ENCODE peak calls at places on chromosome 10, in ten cellular contexts. O is left ventricle myocardium inferior, A is HFFc6, I is upper lobe of left lung, Q is astrocyte of the spinal cord, L is Calu3, R is body of pancreas, Z is HepG2, G is fibroblast of lung, S is omental fat pad. P is an unnamed sample.
A peak's percentile ranks its signal among the peaks of the same experiment; 100 is the strongest.

GRCh38 chr10:114259825-114260224 is 20.8 kb downstream of the VWA2 start:
- DNase-seq in G (peak; percentile 70), Q (no peak), S (no peak), A (peak; percentile 15), R (no peak), I (no peak), Z (no peak), O (peak; percentile 67), L (no peak), P (no peak)

GRCh38 chr10:15228426-15228825 is 59.9 kb upstream of the NMT2 start:
- DNase-seq in Q (no peak), L (no peak), I (no peak), Z (no peak), S (no peak), A (no peak), G (no peak), O (no peak), R (no peak), P (no peak)

GRCh38 chr10:132282667-132283603 is 24.8 kb downstream of the STK32C start:
- DNase-seq in R (no peak), O (no peak), S (no peak), Q (no peak), I (no peak), L (no peak), G (no peak), Z (no peak), A (no peak), P (no peak)

GRCh38 chr10:62728479-62728878 is 76.0 kb upstream of the ADO start:
- DNase-seq in L (no peak), O (no peak), S (no peak), I (peak; percentile 75), Q (no peak), Z (no peak), A (no peak), R (no peak), G (no peak), P (no peak)

GRCh38 chr10:75235375-75236177 is at the start of gene COMTD1:
- DNase-seq in I (peak; percentile 100), L (peak; percentile 99), G (peak; percentile 76), R (peak; percentile 98), A (peak; percentile 85), Q (peak; percentile 89), S (peak; percentile 60), O (peak; percentile 93), Z (peak; percentile 87), P (peak; percentile 92)

GRCh38 chr10:44731271-44731670 is 179.9 kb upstream of the TMEM72 start:
- DNase-seq in I (no peak), Z (no peak), O (no peak), S (no peak), G (no peak), A (no peak), Q (no peak), L (no peak), R (peak; percentile 22), P (no peak)

GRCh38 chr10:75375828-75376227 is 25.7 kb downstream of the ZNF503 start:
- DNase-seq in G (no peak), Z (no peak), R (no peak), O (no peak), S (no peak), I (peak; percentile 28), L (no peak), A (no peak), Q (no peak), P (no peak)

GRCh38 chr10:112057072-112057471 is 126.5 kb downstream of the GPAM start:
- DNase-seq in L (no peak), Q (no peak), R (no peak), Z (no peak), G (no peak), S (no peak), O (no peak), A (no peak), I (no peak), P (no peak)

GRCh38 chr10:71888248-71888622 is 37.2 kb upstream of the PSAP start:
- DNase-seq in I (no peak), S (no peak), R (no peak), O (no peak), Z (no peak), A (no peak), G (no peak), Q (no peak), L (no peak), P (no peak)

GRCh38 chr10:90136731-90137316 is 435.4 kb downstream of the KIF20B start:
- DNase-seq in G (peak; percentile 32), A (no peak), L (no peak), R (no peak), I (no peak), Z (no peak), O (no peak), Q (peak; percentile 48), S (no peak), P (no peak)

GRCh38 chr10:88234332-88234731 is 348.8 kb downstream of the RNLS start:
- DNase-seq in S (no peak), I (no peak), G (no peak), A (no peak), R (no peak), O (no peak), Q (no peak), L (peak; percentile 5), Z (no peak), P (no peak)

GRCh38 chr10:97882142-97883091 is 32.8 kb downstream of the GOLGA7B start:
- DNase-seq in G (peak; percentile 92), Z (no peak), R (peak; percentile 40), I (peak; percentile 63), S (no peak), A (peak; percentile 86), O (no peak), L (peak; percentile 89), Q (peak; percentile 89), P (peak; percentile 23)

GRCh38 chr10:81473755-81474154 is 401.2 kb upstream of the NRG3 start:
- DNase-seq in S (no peak), L (no peak), Z (no peak), Q (no peak), G (no peak), A (no peak), O (no peak), R (no peak), I (no peak), P (no peak)

GRCh38 chr10:81479316-81479715 is 395.7 kb upstream of the NRG3 start:
- DNase-seq in S (no peak), L (no peak), A (no peak), Q (no peak), R (no peak), I (no peak), G (no peak), O (no peak), Z (no peak), P (no peak)
- TF ChIP-seq CTCF in S (no peak), L (no peak), A (no peak), Q (no peak), R (no peak), I (no peak), G (no peak), O (no peak), Z (no peak), P (no peak)

DNA sequence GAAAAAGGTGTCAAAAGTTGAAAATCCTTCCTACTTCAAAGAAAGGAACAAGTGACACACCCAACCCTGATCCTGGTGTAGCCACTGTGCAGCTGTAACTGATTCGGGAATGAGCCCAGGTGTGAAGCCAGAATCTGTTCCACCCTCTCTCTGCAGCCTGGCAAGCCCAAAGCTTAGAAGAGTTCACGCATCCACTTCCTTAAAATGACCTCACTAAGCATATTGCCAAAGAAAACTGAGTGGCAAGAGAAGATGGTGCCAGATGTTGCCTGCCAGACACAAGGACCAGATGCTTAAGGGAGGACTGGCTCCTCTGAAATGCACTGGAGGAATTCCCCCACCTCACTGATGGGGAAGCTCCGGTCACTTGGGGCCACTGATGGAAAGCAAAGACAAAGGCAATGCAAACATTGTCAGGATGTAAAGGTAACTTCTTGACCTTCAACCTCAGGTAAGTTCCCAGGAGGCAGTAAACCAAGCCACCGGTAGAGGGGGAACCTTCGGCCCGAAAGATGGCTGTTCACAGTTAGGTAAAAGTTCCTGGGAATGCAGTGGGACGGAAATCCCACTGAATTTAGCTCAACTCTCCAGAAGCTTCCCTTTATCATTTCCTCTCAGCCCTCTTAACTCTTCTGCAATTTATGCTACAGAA is 554.9 kb downstream of the KCNMA1 start:
- DNase-seq in G (no peak), Z (no peak), I (no peak), R (no peak), A (no peak), S (no peak), L (peak; percentile 14), Q (no peak), O (no peak), P (no peak)
- TF ChIP-seq CTCF in G (no peak), Z (no peak), I (no peak), R (no peak), A (no peak), S (no peak), L (peak; percentile 55), Q (peak; percentile 11), O (peak; percentile 7), P (no peak)

GRCh38 chr10:91691981-91692380 is 59.1 kb upstream of the PPP1R3C start:
- DNase-seq in O (no peak), I (no peak), Z (no peak), Q (no peak), G (peak; percentile 46), S (no peak), R (no peak), L (no peak), A (no peak), P (no peak)

GRCh38 chr10:91690412-91690811 is 57.5 kb upstream of the PPP1R3C start:
- DNase-seq in L (no peak), O (no peak), S (no peak), G (no peak), Z (no peak), A (no peak), R (no peak), Q (no peak), I (no peak), P (no peak)

GRCh38 chr10:91694170-91694794 is 61.4 kb upstream of the PPP1R3C start:
- DNase-seq in I (no peak), Z (peak; percentile 38), A (peak; percentile 21), O (no peak), G (peak; percentile 23), S (no peak), R (peak; percentile 56), L (peak; percentile 25), Q (peak; percentile 40), P (no peak)

GRCh38 chr10:91689731-91690168 is 56.9 kb upstream of the PPP1R3C start:
- DNase-seq in G (peak; percentile 71), I (peak; percentile 39), O (peak; percentile 19), Q (peak; percentile 52), S (no peak), L (no peak), R (no peak), Z (no peak), A (peak; percentile 10), P (no peak)

DNA sequence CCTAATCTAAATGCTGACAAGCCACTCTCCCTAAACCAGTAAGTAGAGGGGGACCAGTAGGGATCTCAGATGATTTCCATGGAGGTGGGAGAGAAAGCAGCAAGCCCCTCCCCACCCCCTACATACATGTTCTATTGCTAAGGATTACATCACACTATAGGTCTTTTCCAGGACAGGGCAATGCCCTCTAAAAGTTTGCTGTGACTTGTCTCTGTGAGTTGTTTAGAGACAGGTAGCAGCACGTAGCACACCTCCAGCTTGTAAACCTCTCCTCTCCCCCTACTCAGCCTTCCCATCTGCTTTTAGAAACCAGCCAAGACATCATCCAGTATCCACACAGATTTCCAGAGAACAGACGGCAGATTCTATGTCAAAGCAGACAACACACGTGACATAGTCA is 58.4 kb upstream of the PPP1R3C start:
- DNase-seq in A (no peak), R (no peak), Q (no peak), Z (no peak), S (no peak), I (no peak), L (no peak), O (no peak), G (no peak), P (no peak)
- TF ChIP-seq CTCF in A (no peak), R (no peak), Q (no peak), Z (no peak), S (no peak), I (no peak), L (no peak), O (no peak), G (no peak), P (no peak)

GRCh38 chr10:35639651-35640311 is 2.3 kb downstream of the FZD8 start:
- DNase-seq in O (peak; percentile 19), G (peak; percentile 46), L (no peak), A (no peak), R (peak; percentile 38), S (no peak), Z (no peak), I (no peak), Q (peak; percentile 54), P (no peak)
- TF ChIP-seq CTCF in O (no peak), G (no peak), L (no peak), A (no peak), R (no peak), S (no peak), Z (no peak), I (peak; percentile 18), Q (peak; percentile 45), P (no peak)

P was measured in natural killer cell.